ENCODE peak calls at places on chromosomes 2 and 18, in eight cellular contexts. One of them, this sample, is unnamed.

GRCh38 chr2:174699993-174700766 is 64.1 kb downstream of the CHRNA1 start:
- DNase-seq in brain microvascular endothelial cell: no peak
- DNase-seq in hepatocyte: peak
- DNase-seq in psoas muscle: no peak
- DNase-seq in neuronal stem cell: peak
- DNase-seq in ovary: no peak
- DNase-seq in HCT116: peak
- DNase-seq in pancreas: no peak
- DNase-seq in this sample: no peak

GRCh38 chr2:197209274-197209673 is 101.3 kb downstream of the ANKRD44 start:
- DNase-seq in HCT116: no peak
- DNase-seq in pancreas: no peak
- DNase-seq in ovary: no peak
- DNase-seq in hepatocyte: no peak
- DNase-seq in brain microvascular endothelial cell: no peak
- DNase-seq in psoas muscle: no peak
- DNase-seq in neuronal stem cell: no peak
- DNase-seq in this sample: no peak

GRCh38 chr18:478679-479078 is 21.8 kb downstream of the COLEC12 start:
- DNase-seq in neuronal stem cell: no peak
- DNase-seq in hepatocyte: no peak
- DNase-seq in ovary: no peak
- DNase-seq in psoas muscle: no peak
- DNase-seq in brain microvascular endothelial cell: peak
- DNase-seq in pancreas: no peak
- DNase-seq in HCT116: no peak
- DNase-seq in this sample: no peak

GRCh38 chr2:19577668-19578067 is 219.2 kb upstream of the OSR1 start:
- DNase-seq in neuronal stem cell: no peak
- DNase-seq in hepatocyte: no peak
- DNase-seq in brain microvascular endothelial cell: peak
- DNase-seq in psoas muscle: no peak
- DNase-seq in pancreas: no peak
- DNase-seq in ovary: no peak
- DNase-seq in HCT116: no peak
- DNase-seq in this sample: peak

GRCh38 chr2:172739651-172740050 is 4.0 kb downstream of the RAPGEF4 start:
- DNase-seq in HCT116: no peak
- DNase-seq in ovary: no peak
- DNase-seq in hepatocyte: no peak
- DNase-seq in psoas muscle: no peak
- DNase-seq in pancreas: no peak
- DNase-seq in neuronal stem cell: no peak
- DNase-seq in brain microvascular endothelial cell: no peak
- DNase-seq in this sample: peak

GRCh38 chr2:203714112-203714511 is 7.7 kb downstream of the CD28 start:
- DNase-seq in neuronal stem cell: no peak
- DNase-seq in ovary: no peak
- DNase-seq in psoas muscle: no peak
- DNase-seq in pancreas: no peak
- DNase-seq in brain microvascular endothelial cell: no peak
- DNase-seq in hepatocyte: peak
- DNase-seq in HCT116: no peak
- DNase-seq in this sample: no peak

GRCh38 chr2:46508734-46509133 is 29.4 kb downstream of the TMEM247 start:
- DNase-seq in hepatocyte: no peak
- DNase-seq in pancreas: no peak
- DNase-seq in ovary: no peak
- DNase-seq in psoas muscle: no peak
- DNase-seq in neuronal stem cell: no peak
- DNase-seq in brain microvascular endothelial cell: no peak
- DNase-seq in HCT116: no peak
- DNase-seq in this sample: no peak

GRCh38 chr2:65027611-65028244 is 28.5 kb upstream of the CEP68 start:
- DNase-seq in neuronal stem cell: no peak
- DNase-seq in ovary: no peak
- DNase-seq in psoas muscle: no peak
- DNase-seq in HCT116: no peak
- DNase-seq in pancreas: no peak
- DNase-seq in hepatocyte: no peak
- DNase-seq in brain microvascular endothelial cell: peak
- DNase-seq in this sample: no peak

GRCh38 chr18:73688851-73689659 is 458.6 kb downstream of the FBXO15 start:
- DNase-seq in hepatocyte: no peak
- DNase-seq in pancreas: no peak
- DNase-seq in neuronal stem cell: peak
- DNase-seq in brain microvascular endothelial cell: peak
- DNase-seq in ovary: no peak
- DNase-seq in psoas muscle: no peak
- DNase-seq in HCT116: no peak
- DNase-seq in this sample: peak

GRCh38 chr2:43459455-43459854 is 136.4 kb downstream of the THADA start:
- DNase-seq in ovary: no peak
- DNase-seq in neuronal stem cell: no peak
- DNase-seq in HCT116: no peak
- DNase-seq in brain microvascular endothelial cell: peak
- DNase-seq in psoas muscle: no peak
- DNase-seq in hepatocyte: no peak
- DNase-seq in pancreas: no peak
- DNase-seq in this sample: peak

GRCh38 chr2:218257390-218257981 is 3.3 kb upstream of the GPBAR1 start:
- DNase-seq in brain microvascular endothelial cell: no peak
- DNase-seq in ovary: no peak
- DNase-seq in pancreas: no peak
- DNase-seq in psoas muscle: no peak
- DNase-seq in hepatocyte: no peak
- DNase-seq in neuronal stem cell: no peak
- DNase-seq in HCT116: peak
- DNase-seq in this sample: no peak

GRCh38 chr2:133197156-133197555 is 371.1 kb downstream of the NCKAP5 start:
- DNase-seq in hepatocyte: no peak
- DNase-seq in brain microvascular endothelial cell: no peak
- DNase-seq in ovary: no peak
- DNase-seq in HCT116: no peak
- DNase-seq in neuronal stem cell: no peak
- DNase-seq in pancreas: no peak
- DNase-seq in psoas muscle: no peak
- DNase-seq in this sample: no peak

GRCh38 chr2:96933528-96933927 is 52.9 kb downstream of the FAM178B start:
- DNase-seq in HCT116: no peak
- DNase-seq in pancreas: no peak
- DNase-seq in hepatocyte: no peak
- DNase-seq in psoas muscle: no peak
- DNase-seq in ovary: no peak
- DNase-seq in brain microvascular endothelial cell: no peak
- DNase-seq in neuronal stem cell: no peak
- DNase-seq in this sample: no peak

GRCh38 chr18:58247363-58247834 is 203.4 kb downstream of the NEDD4L start:
- DNase-seq in brain microvascular endothelial cell: no peak
- DNase-seq in ovary: no peak
- DNase-seq in HCT116: no peak
- DNase-seq in neuronal stem cell: no peak
- DNase-seq in pancreas: no peak
- DNase-seq in psoas muscle: no peak
- DNase-seq in hepatocyte: no peak
- DNase-seq in this sample: peak

GRCh38 chr2:62792408-62792807 is 86.9 kb downstream of the EHBP1 start:
- DNase-seq in HCT116: no peak
- DNase-seq in psoas muscle: no peak
- DNase-seq in ovary: no peak
- DNase-seq in hepatocyte: no peak
- DNase-seq in pancreas: no peak
- DNase-seq in neuronal stem cell: no peak
- DNase-seq in brain microvascular endothelial cell: no peak
- DNase-seq in this sample: no peak

GRCh38 chr2:134401789-134402188 is 147.9 kb downstream of the MGAT5 start:
- DNase-seq in brain microvascular endothelial cell: no peak
- DNase-seq in hepatocyte: no peak
- DNase-seq in psoas muscle: no peak
- DNase-seq in ovary: no peak
- DNase-seq in HCT116: no peak
- DNase-seq in neuronal stem cell: no peak
- DNase-seq in pancreas: no peak
- DNase-seq in this sample: no peak

GRCh38 chr2:236694125-236694888 is 124.7 kb downstream of the ACKR3 start:
- DNase-seq in hepatocyte: no peak
- DNase-seq in psoas muscle: no peak
- DNase-seq in brain microvascular endothelial cell: no peak
- DNase-seq in neuronal stem cell: no peak
- DNase-seq in HCT116: no peak
- DNase-seq in ovary: no peak
- DNase-seq in pancreas: no peak
- DNase-seq in this sample: no peak

GRCh38 chr2:199484927-199485326 is 27.2 kb upstream of the SATB2 start:
- DNase-seq in pancreas: no peak
- DNase-seq in ovary: no peak
- DNase-seq in psoas muscle: no peak
- DNase-seq in HCT116: no peak
- DNase-seq in neuronal stem cell: no peak
- DNase-seq in hepatocyte: no peak
- DNase-seq in brain microvascular endothelial cell: no peak
- DNase-seq in this sample: no peak

GRCh38 chr18:33557706-33558105 is 20.3 kb upstream of the ASXL3 start:
- DNase-seq in pancreas: no peak
- DNase-seq in ovary: no peak
- DNase-seq in HCT116: no peak
- DNase-seq in hepatocyte: no peak
- DNase-seq in neuronal stem cell: no peak
- DNase-seq in brain microvascular endothelial cell: no peak
- DNase-seq in psoas muscle: no peak
- DNase-seq in this sample: no peak

GRCh38 chr2:234632527-234633391 is 135.9 kb upstream of the ARL4C start:
- DNase-seq in pancreas: no peak
- DNase-seq in HCT116: no peak
- DNase-seq in neuronal stem cell: no peak
- DNase-seq in hepatocyte: no peak
- DNase-seq in brain microvascular endothelial cell: peak
- DNase-seq in psoas muscle: no peak
- DNase-seq in ovary: no peak
- DNase-seq in this sample: peak

GRCh38 chr2:117828870-117829269 is 14.4 kb downstream of the DDX18 start:
- DNase-seq in ovary: no peak
- DNase-seq in pancreas: no peak
- DNase-seq in hepatocyte: no peak
- DNase-seq in HCT116: no peak
- DNase-seq in psoas muscle: no peak
- DNase-seq in brain microvascular endothelial cell: no peak
- DNase-seq in neuronal stem cell: no peak
- DNase-seq in this sample: no peak

GRCh38 chr2:112048236-112048592 is 6.9 kb upstream of the TMEM87B start:
- DNase-seq in brain microvascular endothelial cell: no peak
- DNase-seq in HCT116: no peak
- DNase-seq in neuronal stem cell: no peak
- DNase-seq in ovary: no peak
- DNase-seq in pancreas: no peak
- DNase-seq in psoas muscle: no peak
- DNase-seq in hepatocyte: no peak
- DNase-seq in this sample: no peak
- H3K4me3 ChIP-seq in brain microvascular endothelial cell: no peak
- H3K4me3 ChIP-seq in HCT116: no peak
- H3K4me3 ChIP-seq in neuronal stem cell: no peak
- H3K4me3 ChIP-seq in ovary: no peak
- H3K4me3 ChIP-seq in pancreas: no peak
- H3K4me3 ChIP-seq in psoas muscle: no peak
- H3K4me3 ChIP-seq in hepatocyte: no peak
- H3K4me3 ChIP-seq in this sample: no peak

GRCh38 chr2:73981081-73981968 is 3.4 kb upstream of the TET3 start:
- DNase-seq in neuronal stem cell: no peak
- DNase-seq in HCT116: peak
- DNase-seq in psoas muscle: peak
- DNase-seq in brain microvascular endothelial cell: peak
- DNase-seq in ovary: no peak
- DNase-seq in pancreas: peak
- DNase-seq in hepatocyte: peak
- DNase-seq in this sample: peak
- H3K4me3 ChIP-seq in neuronal stem cell: peak
- H3K4me3 ChIP-seq in HCT116: peak
- H3K4me3 ChIP-seq in psoas muscle: peak
- H3K4me3 ChIP-seq in brain microvascular endothelial cell: peak
- H3K4me3 ChIP-seq in ovary: peak
- H3K4me3 ChIP-seq in pancreas: no peak
- H3K4me3 ChIP-seq in hepatocyte: peak
- H3K4me3 ChIP-seq in this sample: peak

DNA sequence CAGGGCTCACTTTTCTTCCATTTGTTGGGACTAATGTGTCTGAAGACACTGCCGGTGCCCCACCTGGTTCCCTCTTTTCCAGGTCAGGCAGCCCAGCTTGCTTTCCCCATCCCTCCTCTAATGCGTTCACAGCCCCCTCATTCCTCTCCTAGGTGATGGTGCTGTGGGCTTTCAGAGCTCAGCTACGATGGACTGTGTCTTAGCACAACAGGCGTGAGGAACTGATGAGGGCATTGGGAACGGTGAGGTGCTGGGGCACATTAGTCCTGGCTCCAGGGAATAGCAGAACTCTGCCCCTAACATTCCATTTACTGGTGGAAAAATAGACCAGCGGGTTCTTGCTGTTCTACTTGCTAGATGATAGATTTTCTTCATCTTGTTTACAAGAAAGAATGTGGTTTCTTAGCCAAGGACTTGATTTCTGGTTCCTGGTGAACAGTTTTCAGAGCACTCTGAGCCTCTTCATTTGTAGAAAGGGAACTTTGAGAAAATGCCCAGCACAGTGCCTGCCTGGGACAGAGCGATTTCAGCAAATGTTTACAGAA is 42.4 kb downstream of the LDLRAD4 start:
- DNase-seq in pancreas: no peak
- DNase-seq in ovary: no peak
- DNase-seq in neuronal stem cell: no peak
- DNase-seq in psoas muscle: no peak
- DNase-seq in HCT116: no peak
- DNase-seq in brain microvascular endothelial cell: no peak
- DNase-seq in hepatocyte: no peak
- DNase-seq in this sample: no peak
- H3K4me3 ChIP-seq in pancreas: no peak
- H3K4me3 ChIP-seq in ovary: no peak
- H3K4me3 ChIP-seq in neuronal stem cell: no peak
- H3K4me3 ChIP-seq in psoas muscle: no peak
- H3K4me3 ChIP-seq in HCT116: no peak
- H3K4me3 ChIP-seq in brain microvascular endothelial cell: no peak
- H3K4me3 ChIP-seq in hepatocyte: no peak
- H3K4me3 ChIP-seq in this sample: no peak

DNA sequence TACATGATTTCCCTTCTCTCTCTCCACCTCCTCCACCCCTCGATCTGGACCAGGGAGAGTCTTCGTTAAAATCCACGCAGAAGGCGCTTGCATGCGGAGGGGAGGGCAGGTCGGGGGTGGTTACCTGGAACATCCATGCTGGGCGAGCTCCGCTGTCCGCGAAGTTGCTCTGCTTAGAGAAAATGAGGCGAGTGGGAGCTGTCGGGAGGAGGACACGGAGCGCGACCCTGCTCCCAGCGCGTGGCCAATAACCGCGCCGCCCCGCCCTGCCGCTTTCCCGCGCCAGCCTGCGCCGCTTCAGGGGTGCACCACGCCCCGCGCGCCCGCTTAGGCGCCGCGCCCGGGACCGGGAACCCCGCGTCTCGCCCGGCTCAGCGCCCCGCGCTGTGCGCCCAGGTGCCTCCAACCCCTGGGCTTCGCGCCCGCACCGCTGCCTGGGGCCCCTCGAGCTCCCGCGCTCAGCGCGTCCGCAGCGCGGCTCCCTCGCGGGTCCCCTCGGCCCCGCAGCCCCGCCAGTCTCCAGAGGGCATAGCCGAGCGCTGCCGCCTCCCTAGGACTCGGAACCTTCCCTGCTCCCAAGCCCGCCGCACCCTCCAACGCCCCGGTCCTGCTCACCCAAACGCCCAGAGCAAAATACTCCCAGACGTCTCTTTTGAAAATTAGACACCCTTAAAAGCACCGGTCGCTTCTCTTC is 633 bp downstream of the CBLN2 start:
- DNase-seq in ovary: no peak
- DNase-seq in brain microvascular endothelial cell: no peak
- DNase-seq in neuronal stem cell: peak
- DNase-seq in pancreas: no peak
- DNase-seq in HCT116: no peak
- DNase-seq in hepatocyte: no peak
- DNase-seq in psoas muscle: no peak
- DNase-seq in this sample: peak
- H3K4me3 ChIP-seq in ovary: no peak
- H3K4me3 ChIP-seq in brain microvascular endothelial cell: peak
- H3K4me3 ChIP-seq in neuronal stem cell: no peak
- H3K4me3 ChIP-seq in pancreas: no peak
- H3K4me3 ChIP-seq in HCT116: no peak
- H3K4me3 ChIP-seq in hepatocyte: peak
- H3K4me3 ChIP-seq in psoas muscle: no peak
- H3K4me3 ChIP-seq in this sample: peak

This sample was measured in MG63.